ENCODE peak calls at places on chromosomes 16 and 17, in six cellular contexts. One of them, this sample, is unnamed.

GRCh38 chr17:30567231-30568116 is 90.3 kb downstream of the GOSR1 start:
- DNase-seq in AG08396: no peak
- DNase-seq in HCEC 1CT: no peak
- DNase-seq in activated naive CD4-positive, alpha-beta T cell treated with anti-CD3 and anti-CD28 coated beads, Interleukin-2, amount 50 U/mL, for 72 hours: no peak
- DNase-seq in Karpas-422: no peak
- DNase-seq in EL: no peak
- DNase-seq in this sample: no peak

GRCh38 chr17:48100591-48101011 is 677 bp downstream of the CBX1 start:
- DNase-seq in AG08396: peak
- DNase-seq in Karpas-422: no peak
- DNase-seq in EL: peak
- DNase-seq in HCEC 1CT: peak
- DNase-seq in activated naive CD4-positive, alpha-beta T cell treated with anti-CD3 and anti-CD28 coated beads, Interleukin-2, amount 50 U/mL, for 72 hours: no peak
- DNase-seq in this sample: peak

GRCh38 chr16:53058882-53059281 is 4.1 kb downstream of the CHD9 start:
- DNase-seq in EL: no peak
- DNase-seq in Karpas-422: no peak
- DNase-seq in AG08396: no peak
- DNase-seq in activated naive CD4-positive, alpha-beta T cell treated with anti-CD3 and anti-CD28 coated beads, Interleukin-2, amount 50 U/mL, for 72 hours: no peak
- DNase-seq in HCEC 1CT: no peak
- DNase-seq in this sample: no peak

GRCh38 chr16:56424791-56425438 is 430 bp downstream of the AMFR start:
- DNase-seq in AG08396: peak
- DNase-seq in activated naive CD4-positive, alpha-beta T cell treated with anti-CD3 and anti-CD28 coated beads, Interleukin-2, amount 50 U/mL, for 72 hours: peak
- DNase-seq in HCEC 1CT: no peak
- DNase-seq in EL: peak
- DNase-seq in Karpas-422: peak
- DNase-seq in this sample: peak

GRCh38 chr16:57536306-57537193 is at the start of gene CCDC102A:
- DNase-seq in activated naive CD4-positive, alpha-beta T cell treated with anti-CD3 and anti-CD28 coated beads, Interleukin-2, amount 50 U/mL, for 72 hours: peak
- DNase-seq in Karpas-422: peak
- DNase-seq in EL: peak
- DNase-seq in HCEC 1CT: peak
- DNase-seq in AG08396: peak
- DNase-seq in this sample: peak

GRCh38 chr16:74774223-74775139 is at the start of gene FA2H:
- DNase-seq in HCEC 1CT: no peak
- DNase-seq in activated naive CD4-positive, alpha-beta T cell treated with anti-CD3 and anti-CD28 coated beads, Interleukin-2, amount 50 U/mL, for 72 hours: peak
- DNase-seq in AG08396: peak
- DNase-seq in EL: peak
- DNase-seq in Karpas-422: no peak
- DNase-seq in this sample: peak

GRCh38 chr17:7122386-7122785 is 7.8 kb upstream of the ASGR2 start:
- DNase-seq in EL: no peak
- DNase-seq in Karpas-422: no peak
- DNase-seq in AG08396: no peak
- DNase-seq in activated naive CD4-positive, alpha-beta T cell treated with anti-CD3 and anti-CD28 coated beads, Interleukin-2, amount 50 U/mL, for 72 hours: no peak
- DNase-seq in HCEC 1CT: no peak
- DNase-seq in this sample: no peak

GRCh38 chr17:66123163-66123562 is 68.8 kb downstream of the CEP112 start:
- DNase-seq in EL: peak
- DNase-seq in activated naive CD4-positive, alpha-beta T cell treated with anti-CD3 and anti-CD28 coated beads, Interleukin-2, amount 50 U/mL, for 72 hours: no peak
- DNase-seq in Karpas-422: no peak
- DNase-seq in AG08396: peak
- DNase-seq in HCEC 1CT: peak
- DNase-seq in this sample: no peak

GRCh38 chr16:2919511-2920255 is 8.0 kb downstream of the FLYWCH1 start:
- DNase-seq in HCEC 1CT: peak
- DNase-seq in EL: peak
- DNase-seq in Karpas-422: peak
- DNase-seq in AG08396: peak
- DNase-seq in activated naive CD4-positive, alpha-beta T cell treated with anti-CD3 and anti-CD28 coated beads, Interleukin-2, amount 50 U/mL, for 72 hours: no peak
- DNase-seq in this sample: peak

GRCh38 chr17:43958953-43959352 is 5.2 kb upstream of the PYY start:
- DNase-seq in Karpas-422: no peak
- DNase-seq in HCEC 1CT: peak
- DNase-seq in activated naive CD4-positive, alpha-beta T cell treated with anti-CD3 and anti-CD28 coated beads, Interleukin-2, amount 50 U/mL, for 72 hours: no peak
- DNase-seq in AG08396: peak
- DNase-seq in EL: peak
- DNase-seq in this sample: no peak

GRCh38 chr17:16936536-16937310 is 35.2 kb downstream of the TNFRSF13B start:
- DNase-seq in HCEC 1CT: no peak
- DNase-seq in EL: no peak
- DNase-seq in Karpas-422: no peak
- DNase-seq in activated naive CD4-positive, alpha-beta T cell treated with anti-CD3 and anti-CD28 coated beads, Interleukin-2, amount 50 U/mL, for 72 hours: no peak
- DNase-seq in AG08396: no peak
- DNase-seq in this sample: no peak

GRCh38 chr17:28725660-28726395 is at the start of gene TLCD1:
- DNase-seq in AG08396: peak
- DNase-seq in Karpas-422: peak
- DNase-seq in EL: peak
- DNase-seq in activated naive CD4-positive, alpha-beta T cell treated with anti-CD3 and anti-CD28 coated beads, Interleukin-2, amount 50 U/mL, for 72 hours: peak
- DNase-seq in HCEC 1CT: peak
- DNase-seq in this sample: peak

GRCh38 chr17:44757045-44757917 is 1.5 kb upstream of the ADAM11 start:
- DNase-seq in EL: no peak
- DNase-seq in activated naive CD4-positive, alpha-beta T cell treated with anti-CD3 and anti-CD28 coated beads, Interleukin-2, amount 50 U/mL, for 72 hours: no peak
- DNase-seq in Karpas-422: no peak
- DNase-seq in HCEC 1CT: no peak
- DNase-seq in AG08396: no peak
- DNase-seq in this sample: no peak

GRCh38 chr16:57113042-57113453 is 20.7 kb downstream of the CPNE2 start:
- DNase-seq in AG08396: peak
- DNase-seq in Karpas-422: no peak
- DNase-seq in activated naive CD4-positive, alpha-beta T cell treated with anti-CD3 and anti-CD28 coated beads, Interleukin-2, amount 50 U/mL, for 72 hours: no peak
- DNase-seq in HCEC 1CT: no peak
- DNase-seq in EL: peak
- DNase-seq in this sample: no peak

GRCh38 chr16:89408315-89408714 is 82.0 kb downstream of the ANKRD11 start:
- DNase-seq in activated naive CD4-positive, alpha-beta T cell treated with anti-CD3 and anti-CD28 coated beads, Interleukin-2, amount 50 U/mL, for 72 hours: no peak
- DNase-seq in AG08396: no peak
- DNase-seq in Karpas-422: no peak
- DNase-seq in HCEC 1CT: no peak
- DNase-seq in EL: no peak
- DNase-seq in this sample: no peak

GRCh38 chr17:31112001-31112661 is 17.4 kb downstream of the NF1 start:
- DNase-seq in AG08396: no peak
- DNase-seq in activated naive CD4-positive, alpha-beta T cell treated with anti-CD3 and anti-CD28 coated beads, Interleukin-2, amount 50 U/mL, for 72 hours: no peak
- DNase-seq in Karpas-422: peak
- DNase-seq in EL: peak
- DNase-seq in HCEC 1CT: peak
- DNase-seq in this sample: no peak

GRCh38 chr16:17277981-17278381 is 192.8 kb downstream of the XYLT1 start:
- DNase-seq in EL: no peak
- DNase-seq in AG08396: peak
- DNase-seq in Karpas-422: peak
- DNase-seq in HCEC 1CT: peak
- DNase-seq in activated naive CD4-positive, alpha-beta T cell treated with anti-CD3 and anti-CD28 coated beads, Interleukin-2, amount 50 U/mL, for 72 hours: no peak
- DNase-seq in this sample: no peak

GRCh38 chr17:55296699-55297098 is 31.9 kb downstream of the HLF start:
- DNase-seq in AG08396: no peak
- DNase-seq in HCEC 1CT: no peak
- DNase-seq in EL: no peak
- DNase-seq in Karpas-422: no peak
- DNase-seq in activated naive CD4-positive, alpha-beta T cell treated with anti-CD3 and anti-CD28 coated beads, Interleukin-2, amount 50 U/mL, for 72 hours: no peak
- DNase-seq in this sample: no peak

GRCh38 chr17:42317256-42317966 is 29.1 kb downstream of the STAT5A start:
- DNase-seq in Karpas-422: no peak
- DNase-seq in EL: no peak
- DNase-seq in activated naive CD4-positive, alpha-beta T cell treated with anti-CD3 and anti-CD28 coated beads, Interleukin-2, amount 50 U/mL, for 72 hours: no peak
- DNase-seq in HCEC 1CT: no peak
- DNase-seq in AG08396: no peak
- DNase-seq in this sample: no peak

GRCh38 chr16:51818342-51818944 is 667.4 kb upstream of the SALL1 start:
- DNase-seq in HCEC 1CT: peak
- DNase-seq in AG08396: peak
- DNase-seq in Karpas-422: peak
- DNase-seq in activated naive CD4-positive, alpha-beta T cell treated with anti-CD3 and anti-CD28 coated beads, Interleukin-2, amount 50 U/mL, for 72 hours: no peak
- DNase-seq in EL: peak
- DNase-seq in this sample: peak

GRCh38 chr16:47876494-47876893 is 279.3 kb downstream of the ABCC12 start:
- DNase-seq in EL: no peak
- DNase-seq in HCEC 1CT: no peak
- DNase-seq in AG08396: no peak
- DNase-seq in Karpas-422: no peak
- DNase-seq in activated naive CD4-positive, alpha-beta T cell treated with anti-CD3 and anti-CD28 coated beads, Interleukin-2, amount 50 U/mL, for 72 hours: no peak
- DNase-seq in this sample: no peak

GRCh38 chr16:5231246-5231759 is 133.7 kb upstream of the EEF2KMT start:
- DNase-seq in AG08396: no peak
- DNase-seq in Karpas-422: no peak
- DNase-seq in HCEC 1CT: no peak
- DNase-seq in EL: no peak
- DNase-seq in activated naive CD4-positive, alpha-beta T cell treated with anti-CD3 and anti-CD28 coated beads, Interleukin-2, amount 50 U/mL, for 72 hours: no peak
- DNase-seq in this sample: no peak

GRCh38 chr16:87964049-87964448 is 12.8 kb downstream of the BANP start:
- DNase-seq in EL: no peak
- DNase-seq in Karpas-422: no peak
- DNase-seq in HCEC 1CT: no peak
- DNase-seq in AG08396: no peak
- DNase-seq in activated naive CD4-positive, alpha-beta T cell treated with anti-CD3 and anti-CD28 coated beads, Interleukin-2, amount 50 U/mL, for 72 hours: no peak
- DNase-seq in this sample: no peak

GRCh38 chr16:53773150-53773846 is 69.3 kb downstream of the FTO start:
- DNase-seq in HCEC 1CT: peak
- DNase-seq in Karpas-422: peak
- DNase-seq in EL: peak
- DNase-seq in AG08396: peak
- DNase-seq in activated naive CD4-positive, alpha-beta T cell treated with anti-CD3 and anti-CD28 coated beads, Interleukin-2, amount 50 U/mL, for 72 hours: no peak
- DNase-seq in this sample: peak

GRCh38 chr16:10362077-10362863 is 23.6 kb upstream of the ATF7IP2 start:
- DNase-seq in HCEC 1CT: no peak
- DNase-seq in EL: no peak
- DNase-seq in activated naive CD4-positive, alpha-beta T cell treated with anti-CD3 and anti-CD28 coated beads, Interleukin-2, amount 50 U/mL, for 72 hours: no peak
- DNase-seq in AG08396: no peak
- DNase-seq in Karpas-422: peak
- DNase-seq in this sample: no peak